ENCODE peak calls at places on chromosome 6, in six cellular contexts. One of them, this sample, is unnamed.

GRCh38 chr6:120826253-120826652 is 508.0 kb downstream of the TBC1D32 start:
- DNase-seq in HFFc6: no peak
- DNase-seq in brain microvascular endothelial cell: no peak
- DNase-seq in activated CD4-positive, alpha-beta memory T cell treated with anti-CD3 and anti-CD28 coated beads for 36 hours: peak; percentile 13
- DNase-seq in stimulated activated CD8-positive, alpha-beta memory T cell treated with anti-CD3 and anti-CD28 coated beads, Interleukin-15, amount 100 ng/mL, for 24 hours: no peak
- DNase-seq in DMS79 treated with DMSO at 0.1 percent for 48 hours: no peak
- DNase-seq in this sample: no peak

GRCh38 chr6:117547688-117548621 is 54.4 kb downstream of the GOPC start:
- DNase-seq in brain microvascular endothelial cell: peak; percentile 35
- DNase-seq in stimulated activated CD8-positive, alpha-beta memory T cell treated with anti-CD3 and anti-CD28 coated beads, Interleukin-15, amount 100 ng/mL, for 24 hours: peak; percentile 10
- DNase-seq in activated CD4-positive, alpha-beta memory T cell treated with anti-CD3 and anti-CD28 coated beads for 36 hours: peak; percentile 56
- DNase-seq in DMS79 treated with DMSO at 0.1 percent for 48 hours: peak; percentile 33
- DNase-seq in HFFc6: no peak
- DNase-seq in this sample: peak; percentile 65

GRCh38 chr6:26187981-26188635 is 100.9 kb downstream of the HFE start:
- DNase-seq in DMS79 treated with DMSO at 0.1 percent for 48 hours: no peak
- DNase-seq in activated CD4-positive, alpha-beta memory T cell treated with anti-CD3 and anti-CD28 coated beads for 36 hours: peak; percentile 77
- DNase-seq in stimulated activated CD8-positive, alpha-beta memory T cell treated with anti-CD3 and anti-CD28 coated beads, Interleukin-15, amount 100 ng/mL, for 24 hours: no peak
- DNase-seq in brain microvascular endothelial cell: no peak
- DNase-seq in HFFc6: peak; percentile 60
- DNase-seq in this sample: no peak

GRCh38 chr6:3137057-3137777 is 18.7 kb downstream of the BPHL start:
- DNase-seq in stimulated activated CD8-positive, alpha-beta memory T cell treated with anti-CD3 and anti-CD28 coated beads, Interleukin-15, amount 100 ng/mL, for 24 hours: no peak
- DNase-seq in DMS79 treated with DMSO at 0.1 percent for 48 hours: no peak
- DNase-seq in HFFc6: no peak
- DNase-seq in activated CD4-positive, alpha-beta memory T cell treated with anti-CD3 and anti-CD28 coated beads for 36 hours: no peak
- DNase-seq in brain microvascular endothelial cell: no peak
- DNase-seq in this sample: no peak

GRCh38 chr6:133132583-133132982 is 108.6 kb upstream of the EYA4 start:
- DNase-seq in HFFc6: no peak
- DNase-seq in stimulated activated CD8-positive, alpha-beta memory T cell treated with anti-CD3 and anti-CD28 coated beads, Interleukin-15, amount 100 ng/mL, for 24 hours: no peak
- DNase-seq in DMS79 treated with DMSO at 0.1 percent for 48 hours: no peak
- DNase-seq in brain microvascular endothelial cell: no peak
- DNase-seq in activated CD4-positive, alpha-beta memory T cell treated with anti-CD3 and anti-CD28 coated beads for 36 hours: no peak
- DNase-seq in this sample: no peak

GRCh38 chr6:87382861-87383260 is 24.9 kb upstream of the CFAP206 start:
- DNase-seq in HFFc6: no peak
- DNase-seq in activated CD4-positive, alpha-beta memory T cell treated with anti-CD3 and anti-CD28 coated beads for 36 hours: no peak
- DNase-seq in DMS79 treated with DMSO at 0.1 percent for 48 hours: no peak
- DNase-seq in stimulated activated CD8-positive, alpha-beta memory T cell treated with anti-CD3 and anti-CD28 coated beads, Interleukin-15, amount 100 ng/mL, for 24 hours: no peak
- DNase-seq in brain microvascular endothelial cell: no peak
- DNase-seq in this sample: no peak

GRCh38 chr6:116370328-116370716 is 425 bp upstream of the DSE start:
- DNase-seq in DMS79 treated with DMSO at 0.1 percent for 48 hours: no peak
- DNase-seq in brain microvascular endothelial cell: no peak
- DNase-seq in HFFc6: no peak
- DNase-seq in activated CD4-positive, alpha-beta memory T cell treated with anti-CD3 and anti-CD28 coated beads for 36 hours: no peak
- DNase-seq in stimulated activated CD8-positive, alpha-beta memory T cell treated with anti-CD3 and anti-CD28 coated beads, Interleukin-15, amount 100 ng/mL, for 24 hours: no peak
- DNase-seq in this sample: no peak

GRCh38 chr6:87766211-87766610 is 64.2 kb upstream of the AKIRIN2 start:
- DNase-seq in activated CD4-positive, alpha-beta memory T cell treated with anti-CD3 and anti-CD28 coated beads for 36 hours: no peak
- DNase-seq in HFFc6: no peak
- DNase-seq in DMS79 treated with DMSO at 0.1 percent for 48 hours: no peak
- DNase-seq in stimulated activated CD8-positive, alpha-beta memory T cell treated with anti-CD3 and anti-CD28 coated beads, Interleukin-15, amount 100 ng/mL, for 24 hours: no peak
- DNase-seq in brain microvascular endothelial cell: no peak
- DNase-seq in this sample: no peak

GRCh38 chr6:78580923-78581322 is 286.4 kb upstream of the IRAK1BP1 start:
- DNase-seq in stimulated activated CD8-positive, alpha-beta memory T cell treated with anti-CD3 and anti-CD28 coated beads, Interleukin-15, amount 100 ng/mL, for 24 hours: no peak
- DNase-seq in brain microvascular endothelial cell: no peak
- DNase-seq in HFFc6: no peak
- DNase-seq in activated CD4-positive, alpha-beta memory T cell treated with anti-CD3 and anti-CD28 coated beads for 36 hours: no peak
- DNase-seq in DMS79 treated with DMSO at 0.1 percent for 48 hours: no peak
- DNase-seq in this sample: no peak

GRCh38 chr6:104640761-104641160 is 219.0 kb downstream of the HACE1 start:
- DNase-seq in activated CD4-positive, alpha-beta memory T cell treated with anti-CD3 and anti-CD28 coated beads for 36 hours: no peak
- DNase-seq in HFFc6: no peak
- DNase-seq in DMS79 treated with DMSO at 0.1 percent for 48 hours: no peak
- DNase-seq in stimulated activated CD8-positive, alpha-beta memory T cell treated with anti-CD3 and anti-CD28 coated beads, Interleukin-15, amount 100 ng/mL, for 24 hours: no peak
- DNase-seq in brain microvascular endothelial cell: no peak
- DNase-seq in this sample: no peak

GRCh38 chr6:27280540-27281000 is 31.5 kb downstream of the POM121L2 start:
- DNase-seq in activated CD4-positive, alpha-beta memory T cell treated with anti-CD3 and anti-CD28 coated beads for 36 hours: no peak
- DNase-seq in HFFc6: no peak
- DNase-seq in DMS79 treated with DMSO at 0.1 percent for 48 hours: no peak
- DNase-seq in stimulated activated CD8-positive, alpha-beta memory T cell treated with anti-CD3 and anti-CD28 coated beads, Interleukin-15, amount 100 ng/mL, for 24 hours: no peak
- DNase-seq in brain microvascular endothelial cell: peak; percentile 47
- DNase-seq in this sample: no peak

GRCh38 chr6:44475779-44476434 is 88.4 kb downstream of the CDC5L start:
- DNase-seq in brain microvascular endothelial cell: peak; percentile 48
- DNase-seq in stimulated activated CD8-positive, alpha-beta memory T cell treated with anti-CD3 and anti-CD28 coated beads, Interleukin-15, amount 100 ng/mL, for 24 hours: peak; percentile 42
- DNase-seq in HFFc6: peak; percentile 65
- DNase-seq in DMS79 treated with DMSO at 0.1 percent for 48 hours: peak; percentile 85
- DNase-seq in activated CD4-positive, alpha-beta memory T cell treated with anti-CD3 and anti-CD28 coated beads for 36 hours: peak; percentile 81
- DNase-seq in this sample: peak; percentile 90

GRCh38 chr6:27901801-27902200 is 10.4 kb downstream of the OR2B2 start:
- DNase-seq in activated CD4-positive, alpha-beta memory T cell treated with anti-CD3 and anti-CD28 coated beads for 36 hours: no peak
- DNase-seq in HFFc6: no peak
- DNase-seq in DMS79 treated with DMSO at 0.1 percent for 48 hours: no peak
- DNase-seq in brain microvascular endothelial cell: no peak
- DNase-seq in stimulated activated CD8-positive, alpha-beta memory T cell treated with anti-CD3 and anti-CD28 coated beads, Interleukin-15, amount 100 ng/mL, for 24 hours: no peak
- DNase-seq in this sample: no peak

GRCh38 chr6:167898673-167899311 is 72.1 kb downstream of the AFDN start:
- DNase-seq in brain microvascular endothelial cell: no peak
- DNase-seq in activated CD4-positive, alpha-beta memory T cell treated with anti-CD3 and anti-CD28 coated beads for 36 hours: no peak
- DNase-seq in stimulated activated CD8-positive, alpha-beta memory T cell treated with anti-CD3 and anti-CD28 coated beads, Interleukin-15, amount 100 ng/mL, for 24 hours: no peak
- DNase-seq in HFFc6: peak; percentile 50
- DNase-seq in DMS79 treated with DMSO at 0.1 percent for 48 hours: peak; percentile 34
- DNase-seq in this sample: no peak

GRCh38 chr6:165308926-165309731 is at the start of gene C6orf118:
- DNase-seq in stimulated activated CD8-positive, alpha-beta memory T cell treated with anti-CD3 and anti-CD28 coated beads, Interleukin-15, amount 100 ng/mL, for 24 hours: no peak
- DNase-seq in activated CD4-positive, alpha-beta memory T cell treated with anti-CD3 and anti-CD28 coated beads for 36 hours: no peak
- DNase-seq in HFFc6: no peak
- DNase-seq in brain microvascular endothelial cell: peak; percentile 85
- DNase-seq in DMS79 treated with DMSO at 0.1 percent for 48 hours: no peak
- DNase-seq in this sample: no peak

GRCh38 chr6:13522639-13523038 is 35.2 kb upstream of the GFOD1 start:
- DNase-seq in HFFc6: no peak
- DNase-seq in DMS79 treated with DMSO at 0.1 percent for 48 hours: no peak
- DNase-seq in stimulated activated CD8-positive, alpha-beta memory T cell treated with anti-CD3 and anti-CD28 coated beads, Interleukin-15, amount 100 ng/mL, for 24 hours: no peak
- DNase-seq in brain microvascular endothelial cell: peak; percentile 18
- DNase-seq in activated CD4-positive, alpha-beta memory T cell treated with anti-CD3 and anti-CD28 coated beads for 36 hours: no peak
- DNase-seq in this sample: no peak

GRCh38 chr6:166167801-166168615 is at the start of gene TBXT:
- DNase-seq in brain microvascular endothelial cell: no peak
- DNase-seq in stimulated activated CD8-positive, alpha-beta memory T cell treated with anti-CD3 and anti-CD28 coated beads, Interleukin-15, amount 100 ng/mL, for 24 hours: no peak
- DNase-seq in DMS79 treated with DMSO at 0.1 percent for 48 hours: peak; percentile 43
- DNase-seq in activated CD4-positive, alpha-beta memory T cell treated with anti-CD3 and anti-CD28 coated beads for 36 hours: peak; percentile 21
- DNase-seq in HFFc6: no peak
- DNase-seq in this sample: no peak

GRCh38 chr6:56749632-56750151 is 107.0 kb upstream of the DST start:
- DNase-seq in activated CD4-positive, alpha-beta memory T cell treated with anti-CD3 and anti-CD28 coated beads for 36 hours: no peak
- DNase-seq in DMS79 treated with DMSO at 0.1 percent for 48 hours: no peak
- DNase-seq in brain microvascular endothelial cell: peak; percentile 75
- DNase-seq in HFFc6: peak; percentile 91
- DNase-seq in stimulated activated CD8-positive, alpha-beta memory T cell treated with anti-CD3 and anti-CD28 coated beads, Interleukin-15, amount 100 ng/mL, for 24 hours: no peak
- DNase-seq in this sample: no peak

GRCh38 chr6:39945626-39946025 is 11.4 kb upstream of the MOCS1 start:
- DNase-seq in stimulated activated CD8-positive, alpha-beta memory T cell treated with anti-CD3 and anti-CD28 coated beads, Interleukin-15, amount 100 ng/mL, for 24 hours: no peak
- DNase-seq in HFFc6: no peak
- DNase-seq in brain microvascular endothelial cell: no peak
- DNase-seq in DMS79 treated with DMSO at 0.1 percent for 48 hours: no peak
- DNase-seq in activated CD4-positive, alpha-beta memory T cell treated with anti-CD3 and anti-CD28 coated beads for 36 hours: no peak
- DNase-seq in this sample: no peak

GRCh38 chr6:106820412-106820852 is 154.1 kb downstream of the CD24 start:
- DNase-seq in brain microvascular endothelial cell: no peak
- DNase-seq in stimulated activated CD8-positive, alpha-beta memory T cell treated with anti-CD3 and anti-CD28 coated beads, Interleukin-15, amount 100 ng/mL, for 24 hours: no peak
- DNase-seq in activated CD4-positive, alpha-beta memory T cell treated with anti-CD3 and anti-CD28 coated beads for 36 hours: no peak
- DNase-seq in HFFc6: no peak
- DNase-seq in DMS79 treated with DMSO at 0.1 percent for 48 hours: no peak
- DNase-seq in this sample: no peak

GRCh38 chr6:31053873-31054272 is 43.6 kb downstream of the MUC22 start:
- DNase-seq in HFFc6: no peak
- DNase-seq in brain microvascular endothelial cell: no peak
- DNase-seq in activated CD4-positive, alpha-beta memory T cell treated with anti-CD3 and anti-CD28 coated beads for 36 hours: no peak
- DNase-seq in stimulated activated CD8-positive, alpha-beta memory T cell treated with anti-CD3 and anti-CD28 coated beads, Interleukin-15, amount 100 ng/mL, for 24 hours: no peak
- DNase-seq in DMS79 treated with DMSO at 0.1 percent for 48 hours: peak; percentile 38
- DNase-seq in this sample: no peak

GRCh38 chr6:140817176-140817575 is 1315.5 kb upstream of the GJE1 start:
- DNase-seq in activated CD4-positive, alpha-beta memory T cell treated with anti-CD3 and anti-CD28 coated beads for 36 hours: no peak
- DNase-seq in HFFc6: no peak
- DNase-seq in DMS79 treated with DMSO at 0.1 percent for 48 hours: no peak
- DNase-seq in brain microvascular endothelial cell: peak; percentile 27
- DNase-seq in stimulated activated CD8-positive, alpha-beta memory T cell treated with anti-CD3 and anti-CD28 coated beads, Interleukin-15, amount 100 ng/mL, for 24 hours: no peak
- DNase-seq in this sample: no peak

GRCh38 chr6:118899948-118900347 is 6.0 kb downstream of the ASF1A start:
- DNase-seq in activated CD4-positive, alpha-beta memory T cell treated with anti-CD3 and anti-CD28 coated beads for 36 hours: peak; percentile 37
- DNase-seq in brain microvascular endothelial cell: no peak
- DNase-seq in DMS79 treated with DMSO at 0.1 percent for 48 hours: no peak
- DNase-seq in stimulated activated CD8-positive, alpha-beta memory T cell treated with anti-CD3 and anti-CD28 coated beads, Interleukin-15, amount 100 ng/mL, for 24 hours: no peak
- DNase-seq in HFFc6: no peak
- DNase-seq in this sample: no peak

GRCh38 chr6:28816909-28817807 is 106.6 kb downstream of the TRIM27 start:
- DNase-seq in stimulated activated CD8-positive, alpha-beta memory T cell treated with anti-CD3 and anti-CD28 coated beads, Interleukin-15, amount 100 ng/mL, for 24 hours: no peak
- DNase-seq in DMS79 treated with DMSO at 0.1 percent for 48 hours: no peak
- DNase-seq in brain microvascular endothelial cell: peak; percentile 90
- DNase-seq in activated CD4-positive, alpha-beta memory T cell treated with anti-CD3 and anti-CD28 coated beads for 36 hours: peak; percentile 44
- DNase-seq in HFFc6: peak; percentile 95
- DNase-seq in this sample: no peak

GRCh38 chr6:69867075-69867911 is 937 bp downstream of the COL19A1 start:
- DNase-seq in stimulated activated CD8-positive, alpha-beta memory T cell treated with anti-CD3 and anti-CD28 coated beads, Interleukin-15, amount 100 ng/mL, for 24 hours: peak; percentile 10
- DNase-seq in activated CD4-positive, alpha-beta memory T cell treated with anti-CD3 and anti-CD28 coated beads for 36 hours: peak; percentile 69
- DNase-seq in brain microvascular endothelial cell: peak; percentile 7
- DNase-seq in DMS79 treated with DMSO at 0.1 percent for 48 hours: peak; percentile 23
- DNase-seq in HFFc6: no peak
- DNase-seq in this sample: peak; percentile 79

GRCh38 chr6:34281702-34282334 is 33.0 kb upstream of the SMIM29 start:
- DNase-seq in brain microvascular endothelial cell: no peak
- DNase-seq in stimulated activated CD8-positive, alpha-beta memory T cell treated with anti-CD3 and anti-CD28 coated beads, Interleukin-15, amount 100 ng/mL, for 24 hours: no peak
- DNase-seq in HFFc6: no peak
- DNase-seq in activated CD4-positive, alpha-beta memory T cell treated with anti-CD3 and anti-CD28 coated beads for 36 hours: no peak
- DNase-seq in DMS79 treated with DMSO at 0.1 percent for 48 hours: no peak
- DNase-seq in this sample: no peak

GRCh38 chr6:133248241-133249001 is 7.3 kb downstream of the EYA4 start:
- DNase-seq in brain microvascular endothelial cell: no peak
- DNase-seq in stimulated activated CD8-positive, alpha-beta memory T cell treated with anti-CD3 and anti-CD28 coated beads, Interleukin-15, amount 100 ng/mL, for 24 hours: no peak
- DNase-seq in activated CD4-positive, alpha-beta memory T cell treated with anti-CD3 and anti-CD28 coated beads for 36 hours: no peak
- DNase-seq in HFFc6: no peak
- DNase-seq in DMS79 treated with DMSO at 0.1 percent for 48 hours: no peak
- DNase-seq in this sample: no peak

GRCh38 chr6:105681061-105681460 is 278.2 kb upstream of the PREP start:
- DNase-seq in stimulated activated CD8-positive, alpha-beta memory T cell treated with anti-CD3 and anti-CD28 coated beads, Interleukin-15, amount 100 ng/mL, for 24 hours: no peak
- DNase-seq in brain microvascular endothelial cell: no peak
- DNase-seq in HFFc6: no peak
- DNase-seq in DMS79 treated with DMSO at 0.1 percent for 48 hours: no peak
- DNase-seq in activated CD4-positive, alpha-beta memory T cell treated with anti-CD3 and anti-CD28 coated beads for 36 hours: no peak
- DNase-seq in this sample: no peak

GRCh38 chr6:113855500-113856010 is 1.6 kb upstream of the MARCKS start:
- DNase-seq in brain microvascular endothelial cell: no peak
- DNase-seq in DMS79 treated with DMSO at 0.1 percent for 48 hours: peak; percentile 81
- DNase-seq in activated CD4-positive, alpha-beta memory T cell treated with anti-CD3 and anti-CD28 coated beads for 36 hours: no peak
- DNase-seq in stimulated activated CD8-positive, alpha-beta memory T cell treated with anti-CD3 and anti-CD28 coated beads, Interleukin-15, amount 100 ng/mL, for 24 hours: no peak
- DNase-seq in HFFc6: peak; percentile 12
- DNase-seq in this sample: no peak

GRCh38 chr6:33082702-33083101 is 6.9 kb downstream of the HLA-DPB1 start:
- DNase-seq in stimulated activated CD8-positive, alpha-beta memory T cell treated with anti-CD3 and anti-CD28 coated beads, Interleukin-15, amount 100 ng/mL, for 24 hours: no peak
- DNase-seq in DMS79 treated with DMSO at 0.1 percent for 48 hours: no peak
- DNase-seq in HFFc6: no peak
- DNase-seq in brain microvascular endothelial cell: no peak
- DNase-seq in activated CD4-positive, alpha-beta memory T cell treated with anti-CD3 and anti-CD28 coated beads for 36 hours: no peak
- DNase-seq in this sample: peak; percentile 71

GRCh38 chr6:100678027-100678426 is 203.1 kb downstream of the ASCC3 start:
- DNase-seq in DMS79 treated with DMSO at 0.1 percent for 48 hours: no peak
- DNase-seq in stimulated activated CD8-positive, alpha-beta memory T cell treated with anti-CD3 and anti-CD28 coated beads, Interleukin-15, amount 100 ng/mL, for 24 hours: no peak
- DNase-seq in HFFc6: no peak
- DNase-seq in brain microvascular endothelial cell: no peak
- DNase-seq in activated CD4-positive, alpha-beta memory T cell treated with anti-CD3 and anti-CD28 coated beads for 36 hours: no peak
- DNase-seq in this sample: no peak

GRCh38 chr6:105226598-105227291 is 46.9 kb upstream of the POPDC3 start:
- DNase-seq in stimulated activated CD8-positive, alpha-beta memory T cell treated with anti-CD3 and anti-CD28 coated beads, Interleukin-15, amount 100 ng/mL, for 24 hours: no peak
- DNase-seq in HFFc6: peak; percentile 59
- DNase-seq in DMS79 treated with DMSO at 0.1 percent for 48 hours: no peak
- DNase-seq in brain microvascular endothelial cell: no peak
- DNase-seq in activated CD4-positive, alpha-beta memory T cell treated with anti-CD3 and anti-CD28 coated beads for 36 hours: no peak
- DNase-seq in this sample: no peak

This sample was measured in upper lobe of right lung.